ENCODE peak calls at places on chromosomes 16 and 17, in five cellular contexts. I is dorsolateral prefrontal cortex, J is fibroblast of lung, Z is IMR-90, N is fibroblast of mammary gland. V is an unnamed sample.

GRCh38 chr17:49687878-49688491 is 10.1 kb upstream of the SPOP start:
- DNase-seq in I (no peak), J (peak), Z (peak), N (no peak), V (peak)

GRCh38 chr16:75260856-75261589 is 9.6 kb upstream of the BCAR1 start:
- DNase-seq in I (no peak), Z (no peak), N (no peak), J (no peak), V (no peak)

GRCh38 chr17:40177275-40177874 is at the start of gene RAPGEFL1:
- DNase-seq in N (peak), Z (peak), J (peak), I (peak), V (peak)

GRCh38 chr16:87143661-87144121 is 173.5 kb downstream of the C16orf95 start:
- DNase-seq in N (no peak), J (no peak), I (no peak), Z (no peak), V (no peak)

GRCh38 chr17:64022631-64023063 is 2.2 kb upstream of the ICAM2 start:
- DNase-seq in N (no peak), J (no peak), I (no peak), Z (no peak), V (no peak)

GRCh38 chr16:9457215-9457614 is 365.8 kb downstream of the HAPSTR1 start:
- DNase-seq in I (no peak), Z (no peak), N (no peak), J (no peak), V (no peak)

GRCh38 chr16:47731252-47731651 is 270.1 kb downstream of the PHKB start:
- DNase-seq in I (no peak), N (peak), Z (peak), J (peak), V (peak)

GRCh38 chr16:14405611-14406537 is 224.2 kb downstream of the PARN start:
- DNase-seq in Z (no peak), N (no peak), I (no peak), J (no peak), V (no peak)

GRCh38 chr16:23171234-23171948 is 11.2 kb upstream of the SCNN1G start:
- DNase-seq in N (peak), Z (peak), I (no peak), J (peak), V (no peak)

GRCh38 chr17:68662037-68662432 is 60.9 kb upstream of the FAM20A start:
- DNase-seq in Z (no peak), N (no peak), J (no peak), I (no peak), V (no peak)

GRCh38 chr17:31907342-31907975 is 6.0 kb upstream of the UTP6 start:
- DNase-seq in I (no peak), N (peak), J (peak), Z (peak), V (peak)

GRCh38 chr17:65143899-65144590 is 6.9 kb downstream of the RGS9 start:
- DNase-seq in J (peak), Z (no peak), N (no peak), I (no peak), V (no peak)

GRCh38 chr17:48545022-48545376 is at the start of gene HOXB2:
- DNase-seq in N (no peak), I (no peak), Z (peak), J (no peak), V (peak)

GRCh38 chr16:49940464-49941224 is 84.4 kb upstream of the CNEP1R1 start:
- DNase-seq in J (no peak), I (no peak), N (no peak), Z (no peak), V (no peak)

GRCh38 chr17:78977992-78978973 is 1.4 kb downstream of the LGALS3BP start:
- DNase-seq in I (no peak), Z (no peak), J (no peak), N (no peak), V (no peak)
- TF ChIP-seq CTCF in I (no peak), Z (no peak), J (no peak), N (no peak), V (no peak)

GRCh38 chr16:168424-168823 is 2.6 kb downstream of the HBM start:
- DNase-seq in Z (no peak), I (no peak), J (no peak), N (no peak), V (no peak)

GRCh38 chr16:165218-165538 is 600 bp upstream of the HBM start:
- DNase-seq in I (no peak), N (no peak), J (no peak), Z (no peak), V (no peak)

GRCh38 chr16:167117-167462 is 1.3 kb downstream of the HBM start:
- DNase-seq in Z (no peak), J (no peak), N (no peak), I (no peak), V (no peak)

GRCh38 chr16:165539-166374 is at the start of gene HBM:
- DNase-seq in Z (no peak), J (no peak), N (no peak), I (no peak), V (no peak)

DNA sequence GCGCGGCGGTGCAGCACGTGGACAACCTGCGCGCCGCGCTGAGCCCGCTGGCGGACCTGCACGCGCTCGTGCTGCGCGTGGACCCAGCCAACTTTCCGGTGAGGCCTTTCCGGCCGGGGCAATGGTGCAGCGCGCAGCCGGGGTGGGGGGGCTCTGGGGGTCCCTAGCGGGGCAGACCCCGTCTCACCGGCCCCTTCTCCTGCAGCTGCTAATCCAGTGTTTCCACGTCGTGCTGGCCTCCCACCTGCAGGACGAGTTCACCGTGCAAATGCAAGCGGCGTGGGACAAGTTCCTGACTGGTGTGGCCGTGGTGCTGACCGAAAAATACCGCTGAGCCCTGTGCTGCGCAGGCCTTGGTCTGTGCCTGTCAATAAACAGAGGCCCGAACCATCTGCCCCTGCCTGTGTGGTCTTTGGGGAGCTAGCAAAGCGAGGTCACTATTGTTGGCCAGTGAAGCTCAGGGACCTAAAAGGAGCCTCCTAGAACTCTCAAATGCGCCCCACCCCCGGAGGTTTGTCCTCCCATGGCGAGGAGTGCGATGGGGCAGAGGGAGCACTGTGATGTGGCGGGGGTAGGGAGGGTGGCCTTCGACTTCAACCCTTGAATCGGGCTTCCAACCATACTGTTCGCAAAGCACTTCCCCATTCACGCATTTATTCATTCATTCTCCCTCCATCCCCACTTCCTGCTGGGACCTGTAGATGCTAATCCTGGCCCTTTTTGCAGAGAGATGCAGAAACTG is 768 bp downstream of the HBM start:
- DNase-seq in Z (no peak), I (no peak), J (no peak), N (no peak), V (no peak)
- H3K4me3 ChIP-seq in Z (no peak), I (peak), J (no peak), N (no peak), V (no peak)

GRCh38 chr16:51133691-51134090 is 17.4 kb downstream of the SALL1 start:
- DNase-seq in Z (no peak), J (no peak), I (no peak), N (no peak), V (no peak)

GRCh38 chr16:51134269-51134812 is 16.7 kb downstream of the SALL1 start:
- DNase-seq in Z (no peak), J (no peak), I (no peak), N (no peak), V (no peak)

GRCh38 chr16:51133130-51133529 is 17.9 kb downstream of the SALL1 start:
- DNase-seq in J (no peak), N (no peak), Z (no peak), I (no peak), V (no peak)

GRCh38 chr16:51137097-51137496 is 14.0 kb downstream of the SALL1 start:
- DNase-seq in Z (no peak), N (no peak), J (peak), I (no peak), V (no peak)

DNA sequence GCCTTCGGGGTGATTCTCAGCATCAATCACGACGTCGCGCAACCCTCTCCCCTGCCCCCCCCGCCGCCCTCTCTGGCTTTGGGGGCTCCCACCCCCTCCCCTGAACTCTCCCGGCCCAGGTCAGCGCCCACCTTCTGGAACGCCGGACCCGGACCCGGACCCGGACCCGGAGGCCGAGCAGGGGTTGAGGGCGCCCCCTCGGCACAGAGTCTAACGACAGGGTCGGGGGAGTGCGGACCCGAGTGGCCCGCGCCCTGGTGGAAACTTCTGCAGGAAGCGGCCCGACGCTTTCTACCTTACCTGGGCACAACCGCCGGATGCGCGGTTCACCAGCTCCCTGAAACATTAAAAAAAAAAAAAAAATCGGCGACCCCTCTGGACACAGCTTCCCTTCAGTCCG is 16.2 kb downstream of the SALL1 start:
- DNase-seq in I (no peak), Z (no peak), N (no peak), J (no peak), V (no peak)
- TF ChIP-seq CTCF in I (no peak), Z (no peak), N (no peak), J (no peak), V (no peak)

DNA sequence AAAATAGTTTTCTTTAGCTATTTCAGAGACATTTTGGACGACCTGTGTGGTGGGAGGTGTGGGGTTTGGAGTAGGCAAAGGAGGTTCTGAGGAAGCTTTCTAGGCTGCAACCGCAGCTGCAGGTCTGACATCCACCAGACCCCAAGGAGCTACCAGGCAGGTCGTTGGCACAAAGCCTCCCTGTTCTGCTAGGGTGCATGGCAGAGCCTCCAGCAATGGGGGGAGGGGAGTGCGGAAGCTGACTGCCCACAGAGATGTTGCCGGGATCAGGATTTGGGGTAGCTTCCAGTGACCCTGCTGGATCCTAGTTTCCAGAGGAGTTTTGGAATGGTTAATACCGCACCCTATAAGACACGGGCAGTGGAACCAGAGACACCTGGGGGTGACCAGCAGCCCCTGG is 58.4 kb downstream of the RAP1GAP2 start:
- DNase-seq in J (no peak), N (peak), I (no peak), Z (no peak), V (no peak)
- H3K4me3 ChIP-seq in J (peak), N (peak), I (peak), Z (peak), V (peak)

GRCh38 chr16:73713817-73714495 is 582.7 kb upstream of the PSMD7 start:
- DNase-seq in Z (peak), N (peak), I (peak), J (no peak), V (peak)
- TF ChIP-seq CTCF in Z (no peak), N (peak), I (peak), J (peak), V (peak)

GRCh38 chr17:82751171-82751570 is 694 bp upstream of the TBCD start:
- DNase-seq in I (no peak), Z (no peak), N (no peak), J (peak), V (no peak)
- H3K4me3 ChIP-seq in I (peak), Z (peak), N (peak), J (no peak), V (peak)

DNA sequence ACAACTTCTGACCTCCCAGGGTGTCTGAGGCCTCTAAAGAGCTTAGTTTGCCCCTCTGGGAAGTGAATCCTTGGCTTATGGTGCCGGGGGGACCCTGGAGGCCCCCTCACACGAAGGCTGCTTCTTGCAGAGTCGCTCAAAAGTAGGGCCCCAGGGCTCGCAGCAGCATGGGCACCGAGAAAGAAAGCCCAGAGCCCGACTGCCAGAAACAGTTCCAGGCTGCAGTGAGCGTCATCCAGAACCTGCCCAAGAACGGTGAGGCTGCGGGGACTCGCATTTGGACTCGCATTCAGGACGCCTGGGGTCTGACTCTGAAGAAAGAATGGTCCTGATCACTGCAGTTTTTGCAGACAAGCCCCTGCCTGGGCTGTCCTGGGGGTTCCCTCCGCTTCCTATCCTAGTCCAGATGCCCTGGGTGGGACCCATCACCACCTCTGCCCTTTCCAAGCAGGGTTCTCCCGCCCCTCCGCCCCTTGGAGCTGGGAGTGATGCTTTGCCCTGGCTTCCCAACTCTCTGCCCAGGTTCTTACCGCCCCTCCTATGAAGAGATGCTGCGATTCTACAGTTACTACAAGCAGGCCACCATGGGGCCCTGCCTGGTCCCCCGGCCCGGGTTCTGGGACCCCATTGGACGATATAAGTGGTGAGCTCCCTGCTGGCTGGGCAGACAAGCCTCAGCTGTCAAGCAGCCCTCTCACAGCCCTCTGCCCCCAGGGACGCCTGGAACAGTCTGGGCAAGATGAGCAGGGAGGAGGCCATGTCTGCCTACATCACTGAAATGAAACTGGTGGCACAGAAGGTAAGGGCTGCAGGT is 698 bp downstream of the ACBD4 start:
- DNase-seq in N (no peak), J (no peak), Z (no peak), I (no peak), V (no peak)
- TF ChIP-seq CTCF in N (no peak), J (no peak), Z (no peak), I (no peak), V (no peak)

DNA sequence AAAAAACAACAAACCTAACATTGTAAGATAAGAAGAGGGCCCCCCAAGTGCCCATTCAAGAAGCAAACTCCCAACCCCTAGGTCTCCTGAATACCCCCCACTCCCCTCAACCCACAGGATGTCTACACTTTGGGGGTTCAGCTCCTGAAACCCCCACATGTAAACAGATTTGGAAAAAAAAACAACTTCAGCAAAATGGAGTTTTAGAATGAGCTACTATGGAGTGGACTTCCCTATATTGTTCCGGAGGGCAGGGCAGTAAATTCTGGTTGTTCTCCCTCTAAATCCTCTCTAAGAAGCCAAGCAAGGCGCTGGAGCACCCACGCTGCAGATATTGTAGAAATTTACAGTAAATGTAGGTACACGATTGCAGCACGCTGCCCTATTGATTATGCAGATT is 8.5 kb upstream of the ZFHX3 start:
- DNase-seq in Z (no peak), J (no peak), I (no peak), N (no peak), V (peak)
- H3K4me3 ChIP-seq in Z (peak), J (peak), I (peak), N (peak), V (peak)

GRCh38 chr16:80024443-80024842 is 423.9 kb upstream of the MAF start:
- DNase-seq in Z (no peak), I (no peak), J (no peak), N (no peak), V (no peak)

GRCh38 chr16:80019395-80019794 is 418.9 kb upstream of the MAF start:
- DNase-seq in N (no peak), J (no peak), I (no peak), Z (no peak), V (no peak)

GRCh38 chr16:80027007-80027965 is 426.7 kb upstream of the MAF start:
- DNase-seq in N (peak), J (peak), Z (peak), I (peak), V (peak)

GRCh38 chr16:80028581-80029380 is 428.2 kb upstream of the MAF start:
- DNase-seq in N (no peak), I (no peak), Z (no peak), J (no peak), V (no peak)

DNA sequence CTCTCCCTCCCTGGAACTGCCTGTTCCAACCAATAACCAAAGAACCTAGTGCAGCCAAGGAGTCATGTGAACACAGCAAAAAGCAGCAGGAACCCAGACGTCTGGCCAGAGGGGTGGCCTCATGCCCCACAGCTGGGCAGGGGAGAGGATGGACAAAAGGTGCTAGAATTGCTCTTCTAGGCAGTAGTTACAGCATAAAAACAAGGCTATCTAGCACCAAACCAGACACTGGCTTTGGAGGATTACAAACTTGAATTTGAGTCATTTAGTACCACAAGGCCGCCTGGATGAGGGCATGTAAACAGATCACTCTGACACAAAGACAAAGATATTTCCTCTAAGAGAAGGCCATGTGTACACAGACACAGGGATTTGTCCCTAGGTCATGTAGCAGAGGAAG is 423.3 kb upstream of the MAF start:
- DNase-seq in N (no peak), J (peak), Z (peak), I (no peak), V (peak)
- TF ChIP-seq CTCF in N (no peak), J (no peak), Z (no peak), I (no peak), V (no peak)

DNA sequence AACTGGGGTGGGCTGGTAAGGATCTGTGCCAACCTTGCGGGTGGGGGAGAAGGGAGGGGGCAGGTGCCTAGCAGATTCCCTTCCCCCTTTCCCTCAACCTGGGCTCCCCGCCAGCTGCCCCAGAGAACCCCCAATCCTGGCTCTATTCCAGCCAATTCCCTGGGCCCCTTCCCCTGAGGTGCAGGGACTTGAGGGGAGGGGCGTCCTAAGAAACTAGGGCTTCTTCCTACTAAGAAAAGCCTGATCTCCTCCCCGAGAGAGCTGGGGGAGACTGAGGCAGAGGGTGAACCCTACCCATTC is 1.6 kb downstream of the FAM171A2 start:
- DNase-seq in I (no peak), Z (no peak), N (no peak), J (no peak), V (no peak)
- H3K4me3 ChIP-seq in I (peak), Z (no peak), N (no peak), J (no peak), V (no peak)

V was measured in cardiac fibroblast.